ENCODE peak calls at places on chromosomes 7 and 10, in seven cellular contexts. M is psoas muscle; G is astrocyte of the spinal cord; W is lung; Q is CD8-positive, alpha-beta memory T cell; H is fibroblast of villous mesenchyme; L is cardiac muscle cell. A is an unnamed sample.

GRCh38 chr7:55087521-55087961 is 68.7 kb downstream of the EGFR start:
- DNase-seq in M (no peak), G (no peak), W (no peak), Q (no peak), H (no peak), L (no peak), A (no peak)

GRCh38 chr7:70607281-70607680 is 524.7 kb upstream of the GALNT17 start:
- DNase-seq in M (no peak), G (no peak), W (no peak), Q (no peak), H (no peak), L (no peak), A (no peak)

GRCh38 chr10:108583827-108584226 is 1339.5 kb downstream of the XPNPEP1 start:
- DNase-seq in M (no peak), G (no peak), W (no peak), Q (no peak), H (no peak), L (no peak), A (no peak)

GRCh38 chr7:73920406-73921134 is 59.6 kb downstream of the TMEM270 start:
- DNase-seq in M (no peak), G (no peak), W (no peak), Q (no peak), H (no peak), L (no peak), A (no peak)

GRCh38 chr10:7933262-7933661 is 115.0 kb downstream of the TAF3 start:
- DNase-seq in M (no peak), G (no peak), W (no peak), Q (no peak), H (no peak), L (no peak), A (no peak)

GRCh38 chr7:112594397-112594796 is 113.6 kb downstream of the LSMEM1 start:
- DNase-seq in M (no peak), G (peak), W (no peak), Q (no peak), H (peak), L (peak), A (peak)

GRCh38 chr7:64313740-64314491 is at the start of gene ZNF736:
- DNase-seq in M (peak), G (peak), W (peak), Q (peak), H (peak), L (peak), A (peak)

GRCh38 chr10:114504769-114505579 is 100.7 kb upstream of the AFAP1L2 start:
- DNase-seq in M (no peak), G (peak), W (peak), Q (no peak), H (peak), L (peak), A (peak)

GRCh38 chr10:43683451-43684197 is 34.9 kb upstream of the ZNF32 start:
- DNase-seq in M (no peak), G (no peak), W (no peak), Q (no peak), H (peak), L (no peak), A (no peak)

GRCh38 chr10:97332586-97333350 is 1.8 kb downstream of the FRAT2 start:
- DNase-seq in M (peak), G (peak), W (no peak), Q (no peak), H (peak), L (peak), A (peak)

GRCh38 chr10:29736325-29737208 is 101.8 kb upstream of the SVIL start:
- DNase-seq in M (peak), G (peak), W (peak), Q (peak), H (peak), L (peak), A (peak)

GRCh38 chr10:100621360-100622205 is 85.8 kb downstream of the HIF1AN start:
- DNase-seq in M (no peak), G (no peak), W (no peak), Q (no peak), H (no peak), L (peak), A (peak)

GRCh38 chr7:155533827-155534690 is 12.3 kb downstream of the CNPY1 start:
- DNase-seq in M (no peak), G (no peak), W (no peak), Q (no peak), H (peak), L (peak), A (peak)

GRCh38 chr7:28480595-28480994 is 68.3 kb downstream of the CREB5 start:
- DNase-seq in M (no peak), G (no peak), W (no peak), Q (no peak), H (no peak), L (no peak), A (no peak)

GRCh38 chr7:28479507-28479947 is 67.2 kb downstream of the CREB5 start:
- DNase-seq in M (no peak), G (no peak), W (no peak), Q (no peak), H (no peak), L (no peak), A (no peak)

GRCh38 chr7:28483868-28484267 is 71.5 kb downstream of the CREB5 start:
- DNase-seq in M (no peak), G (peak), W (no peak), Q (no peak), H (no peak), L (no peak), A (no peak)

GRCh38 chr7:28483112-28483511 is 70.8 kb downstream of the CREB5 start:
- DNase-seq in M (no peak), G (peak), W (no peak), Q (no peak), H (no peak), L (no peak), A (no peak)

GRCh38 chr7:28481131-28481926 is 69.0 kb downstream of the CREB5 start:
- DNase-seq in M (no peak), G (peak), W (no peak), Q (no peak), H (peak), L (peak), A (peak)
- H3K4me3 ChIP-seq in M (no peak), G (no peak), W (no peak), Q (no peak), H (no peak), L (no peak), A (no peak)

DNA sequence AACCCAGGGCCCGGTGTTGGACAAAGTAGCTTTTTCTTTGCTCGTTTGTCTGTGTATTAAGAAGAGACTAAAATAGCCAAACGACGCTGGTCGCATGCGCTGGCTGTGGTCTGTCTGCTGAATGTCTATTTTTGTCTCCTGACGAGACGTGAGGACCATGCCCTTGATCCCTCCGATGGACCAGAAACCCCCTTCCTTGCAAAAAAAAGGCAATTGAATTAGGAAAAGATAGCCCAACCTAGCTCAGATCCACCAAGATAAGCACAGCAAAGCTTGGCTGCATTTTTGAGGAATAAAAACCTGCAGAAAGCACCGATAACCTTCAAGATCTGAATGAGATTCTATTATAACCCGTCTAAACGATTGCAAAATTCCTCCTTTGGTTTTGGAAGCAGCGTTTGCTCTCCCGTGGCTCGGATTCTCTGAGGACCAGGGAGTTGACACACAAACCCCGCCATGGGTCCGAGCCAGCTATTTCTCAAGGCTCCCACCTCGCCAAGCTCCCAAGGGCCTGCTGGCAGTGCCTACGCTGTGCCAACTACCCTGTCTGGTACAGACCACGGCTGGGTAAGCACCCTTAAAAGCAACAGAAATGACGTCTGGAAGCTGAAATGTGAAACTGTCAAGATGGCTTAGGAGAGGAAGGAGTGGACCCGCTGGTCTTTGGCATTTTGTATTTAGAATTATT is 17.7 kb upstream of the TTYH3 start:
- DNase-seq in M (peak), G (no peak), W (peak), Q (no peak), H (peak), L (peak), A (peak)
- H3K4me3 ChIP-seq in M (peak), G (no peak), W (no peak), Q (no peak), H (no peak), L (no peak), A (peak)

GRCh38 chr7:27185708-27186449 is 847 bp upstream of the HOXA11 start:
- DNase-seq in M (no peak), G (no peak), W (no peak), Q (no peak), H (peak), L (no peak), A (no peak)
- H3K4me3 ChIP-seq in M (no peak), G (no peak), W (no peak), Q (no peak), H (peak), L (no peak), A (no peak)

GRCh38 chr10:22476601-22477364 is 131.5 kb downstream of the SPAG6 start:
- DNase-seq in M (no peak), G (no peak), W (no peak), Q (no peak), H (no peak), L (no peak), A (no peak)
- H3K4me3 ChIP-seq in M (peak), G (peak), W (no peak), Q (no peak), H (no peak), L (peak), A (no peak)

GRCh38 chr10:10977978-10978377 is 39.7 kb upstream of the CELF2 start:
- DNase-seq in M (no peak), G (no peak), W (no peak), Q (no peak), H (no peak), L (peak), A (peak)

GRCh38 chr10:10973310-10973709 is 44.4 kb upstream of the CELF2 start:
- DNase-seq in M (no peak), G (no peak), W (no peak), Q (no peak), H (no peak), L (no peak), A (no peak)

GRCh38 chr10:10975647-10976046 is 42.0 kb upstream of the CELF2 start:
- DNase-seq in M (no peak), G (no peak), W (no peak), Q (no peak), H (no peak), L (no peak), A (no peak)

GRCh38 chr10:10977231-10977956 is 40.3 kb upstream of the CELF2 start:
- DNase-seq in M (no peak), G (no peak), W (no peak), Q (no peak), H (no peak), L (peak), A (peak)

DNA sequence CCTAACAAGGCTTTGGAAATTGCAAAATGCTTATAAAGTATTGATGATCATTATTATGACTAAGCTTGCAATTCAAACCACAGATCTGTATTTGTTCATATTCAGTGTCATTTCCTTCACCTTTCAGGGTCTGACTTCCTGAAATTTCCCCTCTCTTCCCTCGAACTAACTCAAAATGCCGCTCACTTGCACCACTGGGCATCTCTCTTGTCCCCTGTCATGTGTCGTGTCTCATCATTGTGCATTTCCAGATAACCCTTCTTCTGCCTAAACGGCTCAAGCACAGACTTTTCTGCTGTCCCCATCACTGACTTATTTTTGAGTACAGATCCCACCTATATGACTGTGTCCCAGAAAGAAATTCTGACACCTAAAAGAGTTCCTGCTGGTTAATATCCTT is 41.0 kb upstream of the CELF2 start:
- DNase-seq in M (no peak), G (no peak), W (no peak), Q (no peak), H (no peak), L (no peak), A (no peak)
- H3K4me3 ChIP-seq in M (no peak), G (no peak), W (no peak), Q (no peak), H (no peak), L (no peak), A (no peak)

DNA sequence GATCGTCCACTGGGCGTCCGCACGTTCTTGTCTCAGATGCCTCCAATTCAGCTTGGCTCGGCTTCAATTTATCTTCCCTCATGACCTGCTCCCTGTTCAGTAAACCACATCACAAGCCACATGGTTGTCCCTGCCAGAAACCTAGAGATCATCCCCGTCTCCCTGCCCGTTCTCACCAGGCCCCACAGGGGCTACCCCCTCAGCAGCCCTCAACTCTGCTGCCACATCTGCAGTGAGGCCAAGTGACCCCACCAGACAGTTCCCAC is 14.1 kb upstream of the TTYH3 start:
- DNase-seq in M (no peak), G (no peak), W (no peak), Q (no peak), H (no peak), L (peak), A (peak)
- H3K4me3 ChIP-seq in M (no peak), G (no peak), W (no peak), Q (no peak), H (no peak), L (no peak), A (no peak)

GRCh38 chr7:2687338-2687869 is 598 bp upstream of the AMZ1 start:
- DNase-seq in M (no peak), G (no peak), W (no peak), Q (no peak), H (peak), L (peak), A (no peak)

GRCh38 chr7:2686101-2686500 is 1.9 kb upstream of the AMZ1 start:
- DNase-seq in M (no peak), G (no peak), W (no peak), Q (no peak), H (no peak), L (no peak), A (no peak)

GRCh38 chr7:2688409-2689342 is 674 bp downstream of the AMZ1 start:
- DNase-seq in M (no peak), G (no peak), W (no peak), Q (no peak), H (no peak), L (peak), A (peak)

GRCh38 chr7:2689343-2689847 is 1.4 kb downstream of the AMZ1 start:
- DNase-seq in M (no peak), G (no peak), W (no peak), Q (no peak), H (no peak), L (no peak), A (no peak)

DNA sequence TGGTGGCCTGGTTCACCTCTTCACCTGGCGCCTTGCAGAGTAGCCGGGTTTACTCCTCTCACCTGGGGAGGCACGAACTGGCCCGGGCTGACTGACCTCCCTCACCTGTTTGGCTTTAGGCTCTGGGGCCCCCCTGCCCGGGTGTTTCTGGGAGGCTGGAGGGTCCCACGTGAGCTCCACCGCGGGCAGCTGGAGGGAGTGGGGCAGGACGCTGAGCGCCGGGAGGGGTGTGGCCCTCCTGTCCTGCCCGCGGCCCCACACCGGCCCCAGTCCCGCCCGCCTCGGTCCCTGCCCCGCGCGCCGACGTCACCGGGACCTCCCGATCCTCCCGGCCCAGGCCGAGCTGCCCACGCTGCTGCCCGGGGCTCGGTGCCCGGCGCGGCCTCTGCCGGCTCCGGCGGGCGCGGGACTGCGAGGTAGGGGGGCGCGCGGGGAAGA is at the start of gene AMZ1:
- DNase-seq in M (no peak), G (no peak), W (no peak), Q (no peak), H (no peak), L (no peak), A (no peak)
- H3K4me3 ChIP-seq in M (peak), G (no peak), W (no peak), Q (no peak), H (peak), L (peak), A (no peak)

DNA sequence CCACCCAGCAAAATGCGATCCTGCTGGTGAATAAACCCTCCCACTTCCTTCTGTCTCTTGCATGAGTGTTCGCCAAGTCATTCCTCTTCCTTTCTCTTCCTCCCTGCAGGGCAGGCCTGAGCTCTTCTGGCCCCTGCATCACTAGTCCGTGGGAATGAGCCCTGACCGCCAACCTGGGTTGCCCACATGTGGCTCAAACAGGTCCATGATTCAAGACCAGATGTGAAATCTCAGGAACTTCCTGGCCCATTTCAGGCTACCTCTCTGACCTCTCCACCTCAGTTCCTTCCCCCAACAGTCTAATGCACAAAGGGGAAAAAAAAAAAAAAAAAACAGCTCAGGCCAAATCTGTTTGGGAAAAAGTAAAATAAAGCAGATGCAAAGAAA is 5.4 kb upstream of the YWHAG start:
- DNase-seq in M (no peak), G (peak), W (no peak), Q (no peak), H (peak), L (peak), A (peak)
- H3K4me3 ChIP-seq in M (no peak), G (no peak), W (no peak), Q (no peak), H (no peak), L (no peak), A (no peak)

GRCh38 chr7:1065263-1066260 is 21.2 kb downstream of the GPR146 start:
- DNase-seq in M (peak), G (peak), W (peak), Q (peak), H (peak), L (peak), A (peak)
- H3K4me3 ChIP-seq in M (peak), G (no peak), W (no peak), Q (peak), H (no peak), L (no peak), A (no peak)

DNA sequence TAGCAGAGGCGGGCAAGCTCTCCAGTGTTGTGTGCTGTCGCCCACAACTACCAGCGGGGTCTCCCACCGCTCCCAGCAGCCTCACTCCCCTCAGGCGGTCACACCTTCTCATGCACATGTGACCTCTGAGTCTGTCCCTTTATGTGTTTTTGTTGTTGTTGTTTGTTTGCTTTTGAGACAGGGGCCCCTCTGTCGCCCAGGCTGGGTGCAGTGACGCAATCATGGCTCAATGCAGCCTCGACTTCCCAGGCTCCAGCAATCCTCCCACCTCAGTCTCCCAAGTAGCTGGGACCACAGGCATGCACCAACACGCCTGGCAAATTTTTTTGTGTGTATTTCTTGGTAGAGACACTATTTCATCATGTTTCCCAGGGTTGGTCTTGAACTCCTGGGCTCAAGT is 1.5 kb downstream of the CPSF4 start:
- DNase-seq in M (no peak), G (peak), W (no peak), Q (no peak), H (peak), L (peak), A (peak)
- H3K4me3 ChIP-seq in M (peak), G (peak), W (no peak), Q (peak), H (peak), L (no peak), A (peak)

A was measured in choroid plexus epithelial cell.